ENCODE peak calls at places on chromosomes 4 and X, in six cellular contexts. B is GM23248, Y is SK-N-SH, R is PC-3, M is neural progenitor cell, U is HCT116. X is an unnamed sample.

GRCh38 chr4:166422475-166422874 is 549.4 kb downstream of the TLL1 start:
- DNase-seq in Y (no peak), B (peak; percentile 63), R (peak; percentile 75), U (no peak), M (no peak), X (no peak)

GRCh38 chr4:67236793-67237192 is 308.5 kb downstream of the CENPC start:
- DNase-seq in B (no peak), R (no peak), M (no peak), Y (no peak), U (no peak), X (no peak)

GRCh38 chr4:92236907-92237306 is 66.9 kb upstream of the GRID2 start:
- DNase-seq in R (peak; percentile 22), U (no peak), Y (no peak), M (no peak), B (peak; percentile 58), X (no peak)

GRCh38 chr4:98468744-98469143 is 189.7 kb downstream of the TSPAN5 start:
- DNase-seq in M (peak; percentile 40), B (peak; percentile 84), Y (no peak), U (no peak), R (no peak), X (no peak)

GRCh38 chr4:6538111-6538510 is 36.9 kb upstream of the MAN2B2 start:
- DNase-seq in R (no peak), U (no peak), B (no peak), Y (no peak), M (no peak), X (no peak)

GRCh38 chr4:90024519-90024918 is 102.7 kb upstream of the CCSER1 start:
- DNase-seq in B (no peak), R (no peak), M (no peak), U (no peak), Y (no peak), X (no peak)

GRCh38 chrX:108020631-108021030 is 24.2 kb upstream of the VSIG1 start:
- DNase-seq in U (peak; percentile 4), Y (no peak), R (peak; percentile 54), M (peak; percentile 15), B (peak; percentile 13), X (peak; percentile 26)

GRCh38 chrX:150543230-150544155 is 24.9 kb upstream of the MTM1 start:
- DNase-seq in U (no peak), R (no peak), Y (no peak), M (peak; percentile 19), B (no peak), X (no peak)

GRCh38 chrX:16466640-16467432 is 183.1 kb upstream of the S100G start:
- DNase-seq in M (no peak), B (peak; percentile 60), Y (no peak), R (peak; percentile 84), U (no peak), X (no peak)

GRCh38 chrX:148661035-148661434 is 160.6 kb downstream of the AFF2 start:
- DNase-seq in M (no peak), R (peak; percentile 2), U (no peak), Y (no peak), B (peak; percentile 41), X (no peak)

GRCh38 chr4:20203508-20203907 is 48.2 kb upstream of the SLIT2 start:
- DNase-seq in B (peak; percentile 92), Y (no peak), R (peak; percentile 75), M (no peak), U (no peak), X (no peak)

GRCh38 chr4:87093443-87094123 is 126.8 kb downstream of the KLHL8 start:
- DNase-seq in Y (peak; percentile 67), M (peak; percentile 77), B (peak; percentile 82), R (peak; percentile 72), U (peak; percentile 23), X (peak; percentile 54)

GRCh38 chr4:126448093-126448820 is 1133.5 kb downstream of the FAT4 start:
- DNase-seq in B (peak; percentile 28), R (no peak), Y (no peak), U (no peak), M (no peak), X (no peak)

GRCh38 chr4:2450394-2451035 is 18.4 kb upstream of the RNF4 start:
- DNase-seq in Y (no peak), M (no peak), B (no peak), U (no peak), R (no peak), X (no peak)

GRCh38 chr4:89152972-89153371 is 41.6 kb downstream of the TIGD2 start:
- DNase-seq in U (no peak), M (peak; percentile 24), B (peak; percentile 24), Y (no peak), R (no peak), X (no peak)

GRCh38 chrX:96837808-96838207 is 45.9 kb upstream of the RPA4 start:
- DNase-seq in B (peak; percentile 7), U (no peak), M (no peak), R (peak; percentile 82), Y (no peak), X (no peak)

GRCh38 chrX:23820235-23820782 is 37.3 kb downstream of the SAT1 start:
- DNase-seq in U (peak; percentile 36), Y (no peak), R (peak; percentile 76), M (no peak), B (no peak), X (peak; percentile 51)

GRCh38 chr4:113711883-113712662 is 49.5 kb downstream of the CAMK2D start:
- DNase-seq in M (no peak), B (peak; percentile 8), U (no peak), Y (no peak), R (no peak), X (no peak)

GRCh38 chr4:24266951-24267577 is 317.3 kb downstream of the DHX15 start:
- DNase-seq in U (no peak), B (peak; percentile 81), Y (no peak), M (no peak), R (no peak), X (no peak)

GRCh38 chr4:156169011-156169410 is 215.3 kb upstream of the CTSO start:
- DNase-seq in M (peak; percentile 70), B (peak; percentile 90), R (peak; percentile 75), U (peak; percentile 19), Y (no peak), X (peak; percentile 22)

GRCh38 chr4:84493092-84493850 is 5.8 kb downstream of the NKX6-1 start:
- DNase-seq in M (peak; percentile 90), U (no peak), B (peak; percentile 54), R (no peak), Y (peak; percentile 49), X (no peak)

GRCh38 chrX:120672389-120672788 is 42.5 kb upstream of the C1GALT1C1 start:
- DNase-seq in M (no peak), R (peak; percentile 83), U (peak; percentile 1), B (peak; percentile 87), Y (no peak), X (no peak)

GRCh38 chrX:112851161-112851779 is 10.6 kb upstream of the AMOT start:
- DNase-seq in B (no peak), R (no peak), Y (no peak), U (no peak), M (peak; percentile 15), X (peak; percentile 88)

GRCh38 chrX:133985164-133986007 is at the start of gene GPC3:
- DNase-seq in R (no peak), U (no peak), B (no peak), M (peak; percentile 87), Y (peak; percentile 86), X (no peak)

GRCh38 chrX:19849433-19850190 is 37.8 kb downstream of the SH3KBP1 start:
- DNase-seq in B (no peak), M (no peak), Y (no peak), R (no peak), U (no peak), X (no peak)

GRCh38 chr4:13409324-13409723 is 74.8 kb downstream of the RAB28 start:
- DNase-seq in U (no peak), B (no peak), Y (no peak), M (no peak), R (no peak), X (no peak)

GRCh38 chrX:29397506-29397905 is 810.3 kb downstream of the IL1RAPL1 start:
- DNase-seq in U (no peak), Y (no peak), B (peak; percentile 1), R (no peak), M (no peak), X (no peak)

GRCh38 chr4:1309261-1310010 is 19.7 kb downstream of the MAEA start:
- DNase-seq in M (peak; percentile 96), B (peak; percentile 92), U (no peak), R (no peak), Y (peak; percentile 99), X (no peak)
- H3K9ac ChIP-seq in M (no peak overlapping the region), B (peak overlapping the region; percentile 56), U (no peak overlapping the region), R (no peak overlapping the region), Y (peak overlapping the region; percentile 53), X (no peak overlapping the region)

GRCh38 chr4:8342651-8343050 is 73.1 kb downstream of the HTRA3 start:
- DNase-seq in R (no peak), U (no peak), B (no peak), Y (peak; percentile 60), M (peak; percentile 62), X (no peak)
- TF ChIP-seq EZH2phosphoT487 in R (no peak), U (no peak), B (no peak), Y (no peak), M (no peak), X (no peak)

DNA sequence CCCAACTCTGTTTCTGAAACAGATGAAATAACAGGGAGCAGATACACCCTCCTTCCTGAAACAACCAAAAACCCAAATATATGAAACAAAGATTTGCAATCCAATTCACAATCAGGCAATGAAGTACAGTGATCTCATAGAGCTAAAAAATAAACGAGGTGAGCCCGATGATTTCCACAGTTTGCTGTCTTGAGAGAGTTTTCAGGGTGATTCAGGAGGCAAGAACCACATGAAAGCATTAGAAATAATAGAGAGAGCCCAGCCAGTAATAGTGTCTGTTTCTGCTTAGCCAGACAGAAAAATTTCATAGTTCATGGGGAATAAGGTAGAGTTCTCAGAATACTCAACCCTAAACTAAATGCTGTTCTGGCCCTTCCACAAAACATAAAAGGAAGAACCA is 296.2 kb downstream of the PDHA2 start:
- DNase-seq in B (no peak), Y (no peak), R (no peak), U (no peak), M (no peak), X (no peak)
- H2AFZ ChIP-seq in B (no peak overlapping the region), Y (no peak overlapping the region), R (no peak overlapping the region), U (no peak overlapping the region), M (no peak overlapping the region), X (no peak overlapping the region)

DNA sequence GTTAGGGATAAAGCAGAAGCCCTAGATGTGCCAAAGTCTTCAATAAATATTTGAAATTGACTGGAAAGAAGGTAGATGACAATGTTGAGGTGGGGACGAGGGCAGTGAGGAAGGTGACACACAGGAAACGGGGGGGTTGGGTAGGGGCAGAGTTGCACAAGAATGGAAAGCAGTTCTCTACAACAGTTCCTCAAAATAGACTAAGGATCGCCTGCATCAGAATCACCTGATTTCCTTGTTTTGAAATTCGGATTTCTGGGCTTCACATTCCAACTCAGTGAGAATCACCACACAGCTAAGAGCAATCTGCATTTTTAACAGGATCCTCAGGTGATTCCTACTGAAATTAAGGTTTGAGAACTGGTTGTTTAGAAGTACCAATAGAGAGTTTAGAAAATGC is 70.6 kb downstream of the ARFIP1 start:
- DNase-seq in R (peak; percentile 41), M (peak; percentile 4), B (peak; percentile 50), Y (no peak), U (no peak), X (peak; percentile 38)
- H3K9ac ChIP-seq in R (no peak overlapping the region), M (no peak overlapping the region), B (no peak overlapping the region), Y (no peak overlapping the region), U (no peak overlapping the region), X (peak overlapping the region; percentile 23)

DNA sequence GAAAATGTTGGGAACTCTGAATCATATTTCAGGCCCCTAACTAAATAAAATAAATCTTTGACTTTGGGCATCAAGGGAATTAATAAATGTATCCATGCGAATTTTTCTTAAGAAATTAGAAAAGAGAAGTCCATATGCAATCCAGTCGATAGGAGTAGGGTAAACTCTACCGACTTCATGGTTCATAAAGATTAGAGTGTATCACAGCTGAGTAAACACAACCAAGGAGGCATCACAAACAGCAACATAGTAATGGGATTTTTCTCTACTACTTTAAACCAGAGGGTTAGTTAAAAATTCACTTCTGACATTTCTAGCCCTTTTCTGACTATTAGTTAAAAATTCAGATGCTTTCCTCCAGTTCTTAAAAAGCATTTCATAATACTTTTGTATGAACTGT is 19.9 kb downstream of the SEPTIN11 start:
- DNase-seq in Y (no peak), B (no peak), U (no peak), R (no peak), M (no peak), X (no peak)
- TF ChIP-seq EZH2phosphoT487 in Y (no peak), B (no peak), U (no peak), R (no peak), M (no peak), X (no peak)